ENCODE peak calls at places on chromosomes 16 and 17, in five cellular contexts. E, Q, O, B and Y are unnamed samples.

GRCh38 chr16:78817442-78817829 is 718.0 kb downstream of the WWOX start:
- DNase-seq in O (no peak), Q (no peak), B (no peak), E (no peak), Y (peak)

GRCh38 chr17:32516940-32517711 is 30.3 kb downstream of the CDK5R1 start:
- DNase-seq in E (no peak), O (no peak), B (no peak), Q (no peak), Y (no peak)

GRCh38 chr17:78609198-78609597 is 32.0 kb upstream of the DNAH17 start:
- DNase-seq in Q (no peak), O (no peak), B (peak), E (no peak), Y (no peak)

GRCh38 chr16:3503513-3503912 is 2.7 kb downstream of the CLUAP1 start:
- DNase-seq in B (no peak), Q (no peak), E (no peak), O (no peak), Y (no peak)

GRCh38 chr16:89194340-89195311 is 5.7 kb downstream of the SLC22A31 start:
- DNase-seq in E (no peak), B (no peak), O (no peak), Q (no peak), Y (no peak)

GRCh38 chr16:15518412-15519351 is 84.3 kb downstream of the BMERB1 start:
- DNase-seq in Q (peak), E (peak), B (peak), O (no peak), Y (no peak)

GRCh38 chr16:67926181-67926742 is 5.4 kb downstream of the CTRL start:
- DNase-seq in Q (no peak), E (peak), O (no peak), B (peak), Y (peak)

GRCh38 chr16:57648590-57649442 is 19.3 kb upstream of the ADGRG3 start:
- DNase-seq in E (peak), Q (no peak), B (peak), O (peak), Y (peak)

GRCh38 chr16:70656712-70657263 is 10.4 kb downstream of the IL34 start:
- DNase-seq in B (no peak), O (no peak), Q (no peak), E (no peak), Y (no peak)
- TF ChIP-seq CTCF in B (no peak), O (no peak), Q (no peak), E (peak), Y (peak)

GRCh38 chr16:29947897-29948296 is 14.0 kb upstream of the TMEM219 start:
- DNase-seq in B (no peak), E (no peak), O (no peak), Q (no peak), Y (no peak)

GRCh38 chr16:29940656-29941055 is 14.6 kb upstream of the KCTD13 start:
- DNase-seq in O (no peak), Q (no peak), E (no peak), B (no peak), Y (no peak)

GRCh38 chr16:29943846-29944669 is 17.8 kb upstream of the TMEM219 start:
- DNase-seq in E (peak), Q (peak), B (peak), O (no peak), Y (peak)
- H3K4me3 ChIP-seq in E (no peak), Q (no peak), B (no peak), O (no peak), Y (no peak)

GRCh38 chr17:52297230-52298010 is 138.9 kb upstream of the CA10 start:
- DNase-seq in O (no peak), E (no peak), Q (no peak), B (no peak), Y (no peak)
- TF ChIP-seq CTCF in O (peak), E (no peak), Q (peak), B (no peak), Y (peak)

DNA sequence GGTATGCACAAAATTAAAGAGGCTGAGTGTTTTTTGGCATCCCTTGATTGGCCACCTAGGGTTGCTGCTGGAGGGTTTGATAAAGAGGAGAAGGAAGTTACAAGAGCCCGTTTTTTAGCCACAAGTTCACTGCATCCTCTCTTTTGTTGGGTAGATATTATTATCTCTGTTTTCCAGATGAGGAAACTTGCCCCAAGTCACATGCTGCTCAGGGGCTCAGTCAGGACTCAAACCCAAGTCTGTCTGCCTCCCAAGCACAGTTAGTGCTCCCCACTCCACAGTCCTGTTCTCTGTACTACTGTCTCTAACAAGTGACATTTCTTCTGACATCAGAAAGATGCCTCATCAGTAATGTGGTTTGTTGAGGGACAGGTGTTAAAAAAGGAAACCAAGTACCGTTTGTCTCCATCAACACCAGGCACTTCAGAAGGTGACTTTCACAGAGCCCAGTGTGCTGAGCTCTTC is 1.4 kb downstream of the NT5M start:
- DNase-seq in O (peak), Q (no peak), B (no peak), E (no peak), Y (no peak)
- H3K4me3 ChIP-seq in O (peak), Q (no peak), B (no peak), E (no peak), Y (peak)